ENCODE peak calls at places on chromosomes 1 and 21, in five cellular contexts. G is WTC11, W is K562, A is GM12878, X is HepG2. N is an unnamed sample.
A peak's percentile ranks its signal among the peaks of the same experiment; 100 is the strongest.

GRCh38 chr1:27594542-27595510 is 9.1 kb downstream of the AHDC1 start:
- DNase-seq in G (no peak), W (no peak), A (no peak), X (no peak), N (no peak)

GRCh38 chr21:26719750-26720149 is 125.5 kb downstream of the ADAMTS1 start:
- DNase-seq in G (no peak), W (no peak), A (no peak), X (no peak), N (no peak)

GRCh38 chr1:212967767-212968166 is 17.4 kb downstream of the VASH2 start:
- DNase-seq in G (peak; percentile 47), W (peak; percentile 82), A (no peak), X (peak; percentile 45), N (no peak)

GRCh38 chr1:103371234-103371633 is 154.3 kb upstream of the RNPC3 start:
- DNase-seq in G (no peak), W (no peak), A (no peak), X (no peak), N (no peak)

GRCh38 chr1:212237651-212238050 is 47.6 kb upstream of the PPP2R5A start:
- DNase-seq in G (no peak), W (peak; percentile 35), A (no peak), X (peak; percentile 46), N (no peak)

GRCh38 chr21:42525228-42525604 is 11.6 kb downstream of the SLC37A1 start:
- DNase-seq in G (no peak), W (no peak), A (no peak), X (no peak), N (no peak)

GRCh38 chr1:64487061-64487460 is 17.1 kb downstream of the CACHD1 start:
- DNase-seq in G (no peak), W (no peak), A (no peak), X (no peak), N (no peak)

GRCh38 chr1:17212487-17213121 is 7.7 kb downstream of the PADI1 start:
- DNase-seq in G (no peak), W (no peak), A (no peak), X (no peak), N (no peak)

GRCh38 chr21:18058731-18059398 is 185.8 kb upstream of the CHODL start:
- DNase-seq in G (no peak), W (no peak), A (no peak), X (no peak), N (no peak)

GRCh38 chr21:46124926-46125845 is 27.3 kb downstream of the COL6A2 start:
- DNase-seq in G (peak; percentile 5), W (no peak), A (no peak), X (no peak), N (no peak)

GRCh38 chr1:86914998-86915736 is 732 bp downstream of the HS2ST1 start:
- DNase-seq in G (peak; percentile 60), W (no peak), A (peak; percentile 24), X (peak; percentile 53), N (peak; percentile 73)

GRCh38 chr1:33220701-33221384 is 35.4 kb upstream of the ZNF362 start:
- DNase-seq in G (peak; percentile 28), W (no peak), A (no peak), X (no peak), N (no peak)

GRCh38 chr1:13700521-13701273 is 709 bp downstream of the PRDM2 start:
- DNase-seq in G (peak; percentile 28), W (no peak), A (no peak), X (no peak), N (peak; percentile 47)

GRCh38 chr1:63124666-63125191 is 197.6 kb upstream of the FOXD3 start:
- DNase-seq in G (no peak), W (no peak), A (peak; percentile 34), X (peak; percentile 46), N (no peak)

GRCh38 chr1:58568911-58569310 is 8.1 kb downstream of the TACSTD2 start:
- DNase-seq in G (no peak), W (no peak), A (no peak), X (no peak), N (peak; percentile 14)

GRCh38 chr1:2611034-2611501 is 21.7 kb downstream of the MMEL1 start:
- DNase-seq in G (peak; percentile 73), W (peak; percentile 97), A (no peak), X (no peak), N (peak; percentile 64)

GRCh38 chr1:33334081-33334552 is 13.2 kb upstream of the A3GALT2 start:
- DNase-seq in G (no peak), W (no peak), A (no peak), X (peak; percentile 84), N (no peak)

GRCh38 chr1:205907794-205908193 is 35.5 kb downstream of the SLC26A9 start:
- DNase-seq in G (peak; percentile 57), W (peak; percentile 14), A (no peak), X (no peak), N (no peak)
- TF ChIP-seq ATF2 in G (no peak), W (no peak), A (no peak), X (no peak), N (no peak)

GRCh38 chr1:155322571-155322952 is 1.9 kb downstream of the RUSC1 start:
- DNase-seq in G (peak; percentile 41), W (no peak), A (no peak), X (no peak), N (peak; percentile 73)
- TF ChIP-seq ATF2 in G (no peak), W (no peak), A (no peak), X (no peak), N (no peak)

DNA sequence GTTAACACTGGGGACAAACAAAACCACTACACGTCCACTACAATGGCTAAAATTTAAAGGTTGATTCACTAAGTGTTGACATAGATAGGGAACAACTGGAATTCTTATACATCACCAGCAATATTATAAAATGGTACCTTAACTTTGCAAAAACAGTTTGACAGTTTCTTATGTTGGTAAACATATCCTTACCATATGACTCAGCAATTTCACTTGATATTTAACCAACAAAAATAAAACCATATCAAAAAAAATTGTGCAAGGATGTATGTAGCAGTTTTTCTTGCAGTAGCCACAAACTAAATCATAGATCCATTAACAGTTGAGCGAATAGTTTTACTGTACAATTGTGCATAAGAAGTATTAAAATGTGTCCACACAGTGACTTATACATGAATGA is 5.3 kb upstream of the HSPA13 start:
- DNase-seq in G (no peak), W (no peak), A (no peak), X (no peak), N (no peak)
- TF ChIP-seq ATF2 in G (no peak), W (no peak), A (no peak), X (no peak), N (no peak)

DNA sequence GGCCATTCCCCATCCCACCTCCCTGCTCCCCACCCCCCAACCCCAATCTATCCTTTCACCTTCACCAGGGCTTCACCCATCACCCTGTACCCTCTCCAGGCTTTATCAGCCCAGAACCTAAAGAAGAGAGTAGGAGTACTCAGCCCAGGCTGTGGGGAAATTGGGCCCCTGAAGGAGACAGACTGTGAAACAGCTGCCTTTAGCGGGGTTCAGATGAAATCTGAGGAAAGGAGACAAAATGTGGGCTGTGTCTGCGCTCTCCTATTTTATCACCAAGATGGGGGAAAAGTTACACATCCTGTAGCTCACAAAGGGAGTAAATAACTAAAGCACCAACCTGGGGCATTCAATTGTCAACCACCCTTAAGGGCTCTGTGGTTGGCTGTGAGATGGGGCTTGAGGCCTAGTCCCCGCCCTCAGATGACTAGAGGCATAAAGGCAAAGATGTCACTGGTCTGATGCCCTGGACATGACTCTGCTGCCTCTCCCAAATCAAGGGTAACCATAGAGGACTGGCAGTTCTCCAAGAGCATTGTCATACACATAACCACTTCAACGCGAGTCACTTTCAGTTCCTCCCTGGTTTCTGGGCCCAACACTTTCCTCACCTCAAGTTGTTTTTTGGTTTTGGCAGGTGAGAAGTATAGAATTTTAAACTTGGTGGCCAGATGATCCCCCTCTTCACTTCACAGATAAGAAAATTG is 30.0 kb downstream of the SLC27A3 start:
- DNase-seq in G (no peak), W (no peak), A (peak; percentile 98), X (no peak), N (no peak)
- TF ChIP-seq ATF2 in G (no peak), W (no peak), A (peak; percentile 98), X (no peak), N (no peak)